ENCODE peak calls at places on chromosomes 13 and 19, in nine cellular contexts. G is uterus, V is IMR-90, N is fibroblast of the aortic adventitia, A is fibroblast of pulmonary artery, Q is thoracic aorta, C is cardiac fibroblast, E is GM13977, U is foreskin fibroblast. W is an unnamed sample.

GRCh38 chr13:108777421-108778420 is 148.3 kb downstream of the MYO16 start:
- DNase-seq in G (no peak), V (peak; percentile 81), N (peak; percentile 7), A (no peak), Q (no peak), C (peak; percentile 0), E (no peak), U (no peak), W (peak; percentile 12)

GRCh38 chr13:87094646-87095045 is 576.5 kb upstream of the SLITRK5 start:
- DNase-seq in G (no peak), V (no peak), N (no peak), A (peak; percentile 1), Q (no peak), C (peak; percentile 22), E (no peak), U (no peak), W (no peak)

GRCh38 chr13:98270819-98271218 is 93.8 kb upstream of the RNF113B start:
- DNase-seq in G (no peak), V (peak; percentile 17), N (no peak), A (no peak), Q (no peak), C (no peak), E (no peak), U (no peak), W (no peak)

GRCh38 chr19:13234518-13234917 is 84.3 kb downstream of the IER2 start:
- DNase-seq in G (peak; percentile 24), V (no peak), N (peak; percentile 31), A (no peak), Q (no peak), C (peak; percentile 12), E (peak; percentile 88), U (no peak), W (peak; percentile 3)

GRCh38 chr13:21060063-21060826 is 1.1 kb downstream of the LATS2 start:
- DNase-seq in G (peak; percentile 54), V (peak; percentile 51), N (peak; percentile 57), A (peak; percentile 59), Q (no peak), C (peak; percentile 60), E (peak; percentile 50), U (no peak), W (no peak)

GRCh38 chr19:27660428-27660827 is 1552.5 kb downstream of the UQCRFS1 start:
- DNase-seq in G (no peak), V (no peak), N (no peak), A (no peak), Q (no peak), C (no peak), E (no peak), U (no peak), W (no peak)

GRCh38 chr13:110555601-110556223 is 5.8 kb downstream of the RAB20 start:
- DNase-seq in G (no peak), V (no peak), N (no peak), A (no peak), Q (no peak), C (no peak), E (no peak), U (no peak), W (no peak)

GRCh38 chr19:1725100-1726064 is 27.9 kb upstream of the ONECUT3 start:
- DNase-seq in G (no peak), V (peak; percentile 28), N (peak; percentile 34), A (peak; percentile 52), Q (no peak), C (peak; percentile 62), E (peak; percentile 96), U (peak; percentile 51), W (no peak)

GRCh38 chr19:3335431-3336350 is 30.7 kb upstream of the NFIC start:
- DNase-seq in G (peak; percentile 65), V (peak; percentile 57), N (peak; percentile 61), A (peak; percentile 49), Q (peak; percentile 31), C (peak; percentile 79), E (no peak), U (peak; percentile 75), W (peak; percentile 30)

GRCh38 chr19:33676999-33677665 is 55.4 kb downstream of the CHST8 start:
- DNase-seq in G (no peak), V (no peak), N (no peak), A (no peak), Q (no peak), C (no peak), E (no peak), U (no peak), W (no peak)

GRCh38 chr19:19026299-19026971 is 6.9 kb downstream of the SUGP2 start:
- DNase-seq in G (no peak), V (no peak), N (peak; percentile 22), A (peak; percentile 10), Q (no peak), C (peak; percentile 13), E (no peak), U (no peak), W (no peak)
- TF ChIP-seq CTCF in G (no peak), V (no peak), N (peak; percentile 33), A (no peak), Q (no peak), C (no peak), E (no peak), U (peak; percentile 31), W (no peak)

GRCh38 chr19:15437355-15438123 is 12.2 kb downstream of the WIZ start:
- DNase-seq in G (peak; percentile 43), V (peak; percentile 74), N (peak; percentile 88), A (peak; percentile 33), Q (no peak), C (peak; percentile 47), E (no peak), U (peak; percentile 29), W (no peak)
- TF ChIP-seq CTCF in G (peak; percentile 43), V (peak; percentile 51), N (peak; percentile 64), A (peak; percentile 29), Q (peak; percentile 43), C (no peak), E (no peak), U (peak; percentile 33), W (peak; percentile 54)

GRCh38 chr19:15652559-15653278 is 12.0 kb downstream of the CYP4F3 start:
- DNase-seq in G (no peak), V (no peak), N (no peak), A (no peak), Q (no peak), C (no peak), E (no peak), U (no peak), W (no peak)
- TF ChIP-seq CTCF in G (no peak), V (no peak), N (no peak), A (no peak), Q (no peak), C (no peak), E (no peak), U (no peak), W (no peak)

DNA sequence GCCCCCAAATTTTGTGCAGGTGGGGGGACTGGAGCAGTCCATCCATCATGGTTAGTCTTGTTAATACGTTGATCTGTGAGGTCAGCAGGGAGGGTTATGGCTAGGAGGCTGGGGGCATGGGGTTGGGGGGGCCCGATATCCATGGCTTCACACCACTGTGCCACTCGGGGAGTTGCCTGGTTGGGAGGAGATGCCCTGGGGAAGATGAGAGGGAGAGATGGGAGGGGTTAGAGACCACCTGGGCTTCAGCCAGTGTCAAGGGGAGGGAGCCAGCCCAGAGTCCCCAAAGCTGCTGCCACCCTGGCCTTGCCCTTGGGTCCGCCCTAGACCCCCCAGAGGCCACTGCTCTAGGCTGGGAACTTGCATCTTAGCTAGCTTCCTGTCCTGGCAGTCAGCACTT is 1.8 kb upstream of the DMPK start:
- DNase-seq in G (no peak), V (no peak), N (no peak), A (no peak), Q (no peak), C (no peak), E (no peak), U (no peak), W (no peak)
- TF ChIP-seq CTCF in G (no peak), V (no peak), N (no peak), A (no peak), Q (no peak), C (no peak), E (no peak), U (no peak), W (no peak)

GRCh38 chr19:53365899-53366493 is 491 bp downstream of the ZNF525 start:
- DNase-seq in G (no peak), V (no peak), N (no peak), A (no peak), Q (no peak), C (peak; percentile 17), E (no peak), U (peak; percentile 6), W (peak; percentile 2)

DNA sequence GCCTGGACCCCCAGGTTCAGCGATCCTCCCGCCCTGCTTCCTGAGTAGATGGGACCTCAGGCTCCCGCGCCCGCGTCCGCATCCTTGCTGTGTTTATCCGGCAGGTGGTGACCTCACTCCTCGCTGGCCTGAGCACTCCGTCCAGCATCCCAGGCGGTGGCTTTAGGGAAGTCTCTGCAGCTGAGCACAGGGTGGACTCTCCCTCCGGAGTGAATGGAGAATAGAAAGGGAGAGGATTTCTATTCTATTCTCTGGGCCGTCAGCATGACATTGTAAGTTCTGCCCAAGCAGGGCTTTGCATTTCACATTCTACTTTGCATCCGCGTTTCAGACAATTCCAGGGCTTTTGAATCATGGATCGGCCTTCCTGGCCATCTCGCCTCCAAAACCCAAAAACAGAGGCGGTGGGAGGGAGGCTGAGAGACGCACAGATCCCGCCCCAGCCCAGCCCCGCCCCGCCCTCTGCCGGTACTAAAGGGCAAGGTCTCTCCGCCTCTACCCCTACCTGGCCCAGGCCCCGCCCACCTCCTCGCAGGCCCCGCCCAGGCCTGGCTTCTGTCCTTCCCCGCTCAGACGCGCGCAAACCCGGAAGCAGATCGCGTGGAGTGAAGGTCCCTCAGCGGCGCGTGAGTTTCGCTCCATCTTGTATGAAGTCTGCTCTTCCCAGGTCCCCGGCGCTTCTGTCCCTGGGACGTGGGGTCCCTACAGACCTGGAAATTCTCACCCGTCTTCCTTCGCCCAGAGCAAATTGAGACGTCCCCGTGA is at the start of gene ZNF525:
- DNase-seq in G (peak; percentile 92), V (peak; percentile 59), N (peak; percentile 71), A (peak; percentile 79), Q (peak; percentile 61), C (peak; percentile 80), E (peak; percentile 94), U (peak; percentile 61), W (peak; percentile 58)
- TF ChIP-seq CTCF in G (no peak), V (peak; percentile 17), N (peak; percentile 25), A (peak; percentile 21), Q (peak; percentile 20), C (no peak), E (peak; percentile 14), U (no peak), W (peak; percentile 65)

W was measured in HFFc6.